ENCODE peak calls at places on chromosomes 2 and 18, in six cellular contexts. U is suprapubic skin, D is transverse colon, K is K562, B is HepG2, E is A549. Y is an unnamed sample.

GRCh38 chr2:86484385-86484784 is 43.2 kb downstream of the KDM3A start:
- DNase-seq in U (no peak), D (no peak), K (no peak), B (no peak), E (no peak), Y (no peak)

GRCh38 chr2:121966663-121967062 is 211.2 kb downstream of the TSN start:
- DNase-seq in U (no peak), D (no peak), K (no peak), B (no peak), E (no peak), Y (no peak)

GRCh38 chr2:239225921-239226561 is 174.8 kb downstream of the HDAC4 start:
- DNase-seq in U (no peak), D (no peak), K (no peak), B (no peak), E (no peak), Y (no peak)

GRCh38 chr2:32064021-32064678 is 794 bp downstream of the SPAST start:
- DNase-seq in U (no peak), D (peak), K (peak), B (no peak), E (peak), Y (peak)

GRCh38 chr18:35938158-35938557 is 34.3 kb upstream of the RMP24 start:
- DNase-seq in U (no peak), D (no peak), K (no peak), B (no peak), E (no peak), Y (no peak)

GRCh38 chr2:123456416-123456815 is 568.7 kb upstream of the CNTNAP5 start:
- DNase-seq in U (no peak), D (no peak), K (no peak), B (no peak), E (no peak), Y (no peak)

GRCh38 chr18:47206945-47207637 is 30.9 kb upstream of the IER3IP1 start:
- DNase-seq in U (no peak), D (no peak), K (no peak), B (no peak), E (no peak), Y (no peak)

GRCh38 chr2:174787485-174788205 is 23.4 kb upstream of the CHRNA1 start:
- DNase-seq in U (no peak), D (no peak), K (no peak), B (peak), E (peak), Y (peak)

GRCh38 chr2:188820576-188820975 is 153.6 kb upstream of the COL3A1 start:
- DNase-seq in U (no peak), D (no peak), K (no peak), B (no peak), E (no peak), Y (no peak)

GRCh38 chr2:118845843-118846666 is 1.4 kb downstream of the EN1 start:
- DNase-seq in U (peak), D (no peak), K (no peak), B (no peak), E (no peak), Y (peak)

GRCh38 chr2:237184923-237185580 is 99.4 kb downstream of the COPS8 start:
- DNase-seq in U (no peak), D (no peak), K (no peak), B (no peak), E (no peak), Y (no peak)

GRCh38 chr2:58767833-58768726 is 527.0 kb upstream of the FANCL start:
- DNase-seq in U (no peak), D (no peak), K (no peak), B (no peak), E (no peak), Y (no peak)

GRCh38 chr2:158912765-158913164 is 55.7 kb upstream of the TANC1 start:
- DNase-seq in U (no peak), D (no peak), K (no peak), B (no peak), E (no peak), Y (no peak)

GRCh38 chr2:16385341-16385740 is 280.3 kb downstream of the CYRIA start:
- DNase-seq in U (no peak), D (no peak), K (no peak), B (no peak), E (no peak), Y (no peak)

GRCh38 chr2:49248506-49248905 is 94.2 kb upstream of the FSHR start:
- DNase-seq in U (no peak), D (no peak), K (no peak), B (peak), E (peak), Y (no peak)

GRCh38 chr2:101776172-101777043 is 78.9 kb downstream of the MAP4K4 start:
- DNase-seq in U (no peak), D (no peak), K (peak), B (peak), E (peak), Y (no peak)

GRCh38 chr2:201680743-201681142 is 17.7 kb downstream of the MPP4 start:
- DNase-seq in U (no peak), D (no peak), K (peak), B (peak), E (peak), Y (peak)

GRCh38 chr2:132669854-132670103 is 226 bp downstream of the LYPD1 start:
- DNase-seq in U (no peak), D (no peak), K (no peak), B (no peak), E (peak), Y (peak)

GRCh38 chr2:108182489-108182888 is 57.3 kb upstream of the SULT1C3 start:
- DNase-seq in U (no peak), D (peak), K (peak), B (peak), E (peak), Y (no peak)

GRCh38 chr2:10440736-10441135 is 7.4 kb downstream of the ODC1 start:
- DNase-seq in U (no peak), D (no peak), K (no peak), B (no peak), E (no peak), Y (no peak)
- TF ChIP-seq EP300 in U (no peak), D (no peak), K (no peak), B (no peak), E (no peak), Y (no peak)

GRCh38 chr2:30078521-30078920 is 68.3 kb upstream of the YPEL5 start:
- DNase-seq in U (no peak), D (no peak), K (no peak), B (no peak), E (no peak), Y (no peak)
- TF ChIP-seq CTCF in U (no peak), D (no peak), K (no peak), B (no peak), E (no peak), Y (peak)

GRCh38 chr2:128316777-128317185 is 1.9 kb downstream of the HS6ST1 start:
- DNase-seq in U (peak), D (no peak), K (no peak), B (no peak), E (no peak), Y (peak)

GRCh38 chr2:128315829-128316776 is 2.6 kb downstream of the HS6ST1 start:
- DNase-seq in U (peak), D (no peak), K (no peak), B (no peak), E (no peak), Y (peak)

GRCh38 chr2:128318776-128319456 is at the start of gene HS6ST1:
- DNase-seq in U (no peak), D (peak), K (peak), B (peak), E (peak), Y (peak)

GRCh38 chr2:128315122-128315828 is 3.4 kb downstream of the HS6ST1 start:
- DNase-seq in U (peak), D (no peak), K (no peak), B (no peak), E (no peak), Y (peak)

DNA sequence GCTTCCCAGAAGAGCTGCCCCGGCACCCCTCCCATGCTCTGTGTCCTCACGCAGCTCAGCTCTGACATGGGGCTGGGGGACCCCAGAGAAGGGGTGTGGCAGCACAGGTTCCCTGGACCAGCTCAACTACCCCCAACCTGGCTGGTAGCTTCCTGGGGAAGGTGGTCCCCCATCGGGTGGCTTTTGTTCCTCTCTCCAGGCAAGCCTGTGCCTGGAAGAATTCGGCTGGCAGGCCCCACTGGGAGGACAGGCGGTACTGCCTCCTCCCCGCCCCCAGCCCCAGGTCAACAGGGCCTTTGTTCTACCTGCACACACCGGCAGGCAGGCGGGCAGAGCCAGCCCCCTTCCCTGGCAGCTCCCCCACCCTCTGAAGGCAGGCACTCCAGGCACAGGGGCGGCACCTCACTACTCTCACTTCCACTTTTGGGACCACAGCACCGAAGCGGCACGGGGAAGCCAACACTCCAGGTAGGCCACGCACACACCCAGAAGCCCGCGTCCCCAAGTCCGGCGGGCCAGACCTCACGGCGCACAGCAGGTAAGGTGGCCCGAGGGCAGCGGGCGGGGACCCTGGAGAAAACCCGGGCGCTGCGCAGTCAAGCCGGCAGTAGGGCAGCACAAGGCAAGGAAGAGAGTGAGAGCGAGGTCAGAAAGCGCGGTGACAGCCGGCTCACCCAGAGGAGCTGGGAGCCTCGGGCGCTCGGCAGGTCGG is 1.3 kb downstream of the HS6ST1 start:
- DNase-seq in U (no peak), D (peak), K (peak), B (peak), E (no peak), Y (peak)
- TF ChIP-seq EP300 in U (no peak), D (no peak), K (no peak), B (peak), E (no peak), Y (no peak)

GRCh38 chr2:3001595-3002184 is 375.9 kb downstream of the EIPR1 start:
- DNase-seq in U (no peak), D (no peak), K (no peak), B (no peak), E (peak), Y (no peak)
- TF ChIP-seq CTCF in U (no peak), D (no peak), K (peak), B (peak), E (peak), Y (no peak)

DNA sequence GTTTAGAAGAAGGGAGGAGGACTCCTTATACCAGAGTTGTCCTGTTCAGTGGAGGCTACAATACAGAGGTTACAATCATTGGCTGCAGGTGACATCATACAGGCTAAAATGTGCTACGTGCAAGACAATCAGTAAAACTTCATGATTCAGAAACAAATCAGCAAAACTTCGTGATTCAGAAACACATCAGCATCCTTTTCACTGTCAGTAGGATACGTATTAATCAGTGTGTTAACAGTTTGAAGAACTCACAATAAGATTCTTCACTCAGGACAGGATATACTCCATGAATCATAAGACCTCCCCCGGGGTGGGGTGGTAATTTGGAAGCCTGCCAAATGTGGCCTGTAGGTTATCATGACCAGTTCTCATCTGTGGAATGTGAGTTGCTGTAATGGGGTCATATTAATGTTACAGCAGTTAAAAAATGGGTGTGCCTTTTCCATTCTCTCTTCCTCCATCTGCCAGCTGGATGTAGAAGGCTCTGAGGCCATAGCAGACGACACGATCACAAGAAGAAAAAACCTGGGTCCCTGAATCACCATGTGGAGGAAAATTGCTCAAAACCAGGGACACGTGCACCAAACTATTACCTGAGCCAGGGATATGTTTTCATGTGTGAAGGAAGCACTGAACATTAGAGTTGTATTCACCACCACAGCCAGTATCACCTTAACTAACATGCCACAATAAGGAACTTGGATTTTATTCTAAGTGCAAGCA is 134.8 kb upstream of the CREB1 start:
- DNase-seq in U (no peak), D (no peak), K (peak), B (no peak), E (peak), Y (no peak)
- TF ChIP-seq EP300 in U (no peak), D (no peak), K (peak), B (no peak), E (peak), Y (peak)

GRCh38 chr2:232668805-232669444 is 28.2 kb upstream of the GIGYF2 start:
- DNase-seq in U (no peak), D (no peak), K (no peak), B (peak), E (peak), Y (no peak)
- TF ChIP-seq CTCF in U (no peak), D (peak), K (peak), B (peak), E (peak), Y (peak)

DNA sequence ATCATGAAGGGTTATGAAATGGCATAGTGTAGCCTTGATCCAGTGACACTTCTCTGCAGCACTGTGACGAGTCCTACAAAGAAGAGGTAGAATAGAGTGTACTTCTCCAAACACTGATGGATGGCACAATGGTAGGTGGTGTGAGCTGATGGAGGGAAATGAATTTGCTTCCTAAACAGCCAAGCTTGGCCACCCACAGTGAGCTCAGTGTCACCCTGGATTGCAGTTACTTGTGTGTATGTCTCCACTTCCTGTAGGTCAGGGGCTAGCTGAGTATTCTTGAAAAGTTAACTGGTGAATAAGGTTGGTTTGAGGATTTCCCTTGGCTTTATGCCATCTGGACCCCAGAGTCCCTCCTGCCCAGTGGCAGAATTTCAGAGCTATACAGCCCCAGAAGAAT is 75.9 kb downstream of the VSNL1 start:
- DNase-seq in U (no peak), D (no peak), K (no peak), B (no peak), E (no peak), Y (no peak)
- TF ChIP-seq EP300 in U (no peak), D (no peak), K (no peak), B (no peak), E (no peak), Y (no peak)

DNA sequence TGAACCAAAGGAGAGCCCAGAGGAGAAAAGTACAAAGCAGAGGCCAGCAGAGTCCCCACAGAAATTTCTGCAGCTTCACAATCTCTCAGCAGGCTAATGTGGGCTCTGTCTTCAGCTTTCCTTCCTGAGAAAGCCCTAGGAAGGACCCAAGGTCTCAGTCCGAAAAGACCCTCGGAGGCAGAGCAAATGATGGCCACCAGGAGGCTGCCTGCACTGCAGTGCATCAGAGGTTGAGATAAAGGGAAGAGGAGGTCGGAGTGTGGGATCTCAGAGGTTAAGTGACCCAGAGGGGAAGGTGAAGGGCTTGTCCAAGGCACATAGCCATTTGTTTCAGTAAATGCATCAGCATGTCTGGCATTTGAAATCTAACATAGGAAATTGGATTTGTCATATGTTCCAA is 299.1 kb upstream of the SLC14A2 start:
- DNase-seq in U (no peak), D (no peak), K (peak), B (no peak), E (no peak), Y (no peak)
- TF ChIP-seq CTCF in U (no peak), D (no peak), K (no peak), B (no peak), E (no peak), Y (no peak)

GRCh38 chr18:27042177-27042576 is 142.9 kb downstream of the CHST9 start:
- DNase-seq in U (no peak), D (no peak), K (no peak), B (peak), E (no peak), Y (no peak)

GRCh38 chr18:27045342-27045741 is 139.8 kb downstream of the CHST9 start:
- DNase-seq in U (no peak), D (no peak), K (no peak), B (no peak), E (no peak), Y (no peak)

DNA sequence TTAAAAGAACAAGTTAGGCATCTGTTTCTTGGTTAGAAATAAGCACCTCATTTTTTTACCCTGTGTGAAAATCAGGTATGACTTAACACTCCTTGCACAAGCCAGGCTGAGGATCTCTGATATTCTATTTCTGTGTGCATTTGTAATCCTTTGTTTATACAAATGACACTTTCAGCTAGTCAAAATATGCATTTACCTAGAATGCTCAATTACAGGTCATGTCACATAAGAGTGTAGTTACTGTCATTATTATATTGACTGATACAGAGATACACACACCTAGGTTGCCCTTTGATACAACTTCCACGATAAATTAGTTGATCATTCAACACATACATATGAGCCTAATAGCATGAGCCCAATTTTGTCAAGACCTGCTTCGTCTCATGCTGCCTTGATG is 144.3 kb downstream of the CHST9 start:
- DNase-seq in U (no peak), D (no peak), K (no peak), B (no peak), E (no peak), Y (no peak)
- TF ChIP-seq EP300 in U (no peak), D (no peak), K (no peak), B (no peak), E (no peak), Y (no peak)

GRCh38 chr2:172429351-172429968 is 2.1 kb downstream of the ITGA6 start:
- DNase-seq in U (peak), D (no peak), K (no peak), B (no peak), E (no peak), Y (no peak)

GRCh38 chr2:172428841-172429173 is 1.4 kb downstream of the ITGA6 start:
- DNase-seq in U (peak), D (no peak), K (no peak), B (peak), E (no peak), Y (no peak)

GRCh38 chr2:172427990-172428840 is 829 bp downstream of the ITGA6 start:
- DNase-seq in U (peak), D (peak), K (peak), B (peak), E (peak), Y (peak)

GRCh38 chr2:172426635-172427255 is 641 bp upstream of the ITGA6 start:
- DNase-seq in U (peak), D (no peak), K (no peak), B (no peak), E (no peak), Y (no peak)

GRCh38 chr2:172427256-172427989 is at the start of gene ITGA6:
- DNase-seq in U (peak), D (peak), K (peak), B (peak), E (peak), Y (peak)
- TF ChIP-seq CTCF in U (no peak), D (no peak), K (no peak), B (peak), E (no peak), Y (no peak)